ENCODE peak calls at places on chromosomes 4 and X, in ten cellular contexts. C, G, N, Z, S, W, D, K, E and A are unnamed samples.

GRCh38 chr4:100041646-100042045 is 91.6 kb upstream of the H2AZ1 start:
- DNase-seq in E (no peak), C (peak; percentile 55), D (no peak), K (no peak), N (no peak), S (no peak), W (no peak), Z (no peak), G (no peak), A (no peak)

GRCh38 chr4:140931904-140932303 is 175.7 kb upstream of the TBC1D9 start:
- DNase-seq in S (no peak), C (no peak), E (no peak), N (no peak), W (no peak), D (no peak), G (no peak), Z (no peak), K (no peak), A (no peak)

GRCh38 chrX:72021975-72022374 is 109.7 kb downstream of the RTL5 start:
- DNase-seq in C (peak; percentile 31), K (peak; percentile 51), W (peak; percentile 48), N (no peak), S (no peak), Z (no peak), G (peak; percentile 48), D (no peak), E (no peak), A (no peak)

GRCh38 chr4:154719087-154719486 is 24.7 kb upstream of the LRAT start:
- DNase-seq in W (no peak), Z (no peak), G (no peak), K (no peak), E (no peak), D (no peak), C (no peak), N (no peak), S (peak; percentile 51), A (no peak)

GRCh38 chrX:83509246-83509801 is 1.2 kb downstream of the POU3F4 start:
- DNase-seq in D (no peak), W (no peak), K (no peak), N (no peak), E (no peak), G (no peak), Z (no peak), C (no peak), S (no peak), A (no peak)

GRCh38 chr4:65391814-65392213 is 278.5 kb downstream of the EPHA5 start:
- DNase-seq in S (no peak), K (no peak), E (no peak), C (no peak), G (no peak), N (no peak), W (no peak), Z (no peak), D (no peak), A (no peak)

GRCh38 chrX:150035531-150035930 is 97.2 kb upstream of the EOLA2 start:
- DNase-seq in D (no peak), E (no peak), N (no peak), S (no peak), C (no peak), G (no peak), K (no peak), Z (no peak), W (no peak), A (no peak)

GRCh38 chr4:86481429-86481828 is 112.7 kb upstream of the PTPN13 start:
- DNase-seq in G (no peak), N (no peak), S (no peak), D (no peak), C (no peak), W (no peak), E (no peak), Z (no peak), K (no peak), A (no peak)

GRCh38 chr4:8041868-8042267 is 102.2 kb upstream of the AFAP1 start:
- DNase-seq in E (no peak), Z (no peak), S (no peak), W (no peak), C (no peak), D (no peak), K (no peak), G (no peak), N (no peak), A (no peak)

GRCh38 chr4:94746746-94747145 is 11.0 kb upstream of the BMPR1B start:
- DNase-seq in S (no peak), D (no peak), W (no peak), K (no peak), C (no peak), E (no peak), N (no peak), Z (no peak), G (no peak), A (no peak)

GRCh38 chr4:48654015-48654664 is 125.9 kb downstream of the FRYL start:
- DNase-seq in W (no peak), S (no peak), K (no peak), E (no peak), G (no peak), Z (no peak), C (no peak), N (no peak), D (no peak), A (no peak)

GRCh38 chrX:101260435-101260834 is 30.7 kb downstream of the TAF7L start:
- DNase-seq in G (no peak), W (peak; percentile 4), E (no peak), Z (no peak), D (no peak), C (no peak), S (no peak), N (no peak), K (no peak), A (no peak)

GRCh38 chrX:9659571-9660195 is 106.0 kb downstream of the GPR143 start:
- DNase-seq in N (no peak), D (no peak), C (no peak), K (no peak), S (no peak), E (no peak), G (no peak), Z (no peak), W (no peak), A (no peak)

GRCh38 chrX:155216940-155217450 is 735 bp downstream of the VBP1 start:
- DNase-seq in K (peak; percentile 59), G (no peak), W (no peak), C (no peak), N (no peak), D (no peak), E (no peak), S (no peak), Z (no peak), A (peak; percentile 6)

GRCh38 chrX:151828434-151829080 is 84.1 kb upstream of the MAGEA4 start:
- DNase-seq in S (no peak), N (no peak), W (no peak), G (no peak), C (no peak), Z (no peak), E (no peak), K (no peak), D (no peak), A (no peak)

GRCh38 chrX:38206036-38206435 is 14.6 kb downstream of the SRPX start:
- DNase-seq in W (no peak), D (no peak), Z (no peak), N (no peak), S (no peak), G (no peak), C (no peak), E (no peak), K (no peak), A (no peak)

GRCh38 chr4:181971411-181971810 is 271.8 kb upstream of the TENM3 start:
- DNase-seq in W (peak; percentile 8), K (no peak), D (no peak), N (no peak), C (no peak), G (no peak), E (no peak), Z (no peak), S (no peak), A (no peak)

GRCh38 chrX:30653415-30654131 is at the start of gene GK:
- DNase-seq in E (peak; percentile 16), S (no peak), C (no peak), N (peak; percentile 64), Z (peak; percentile 4), D (no peak), K (peak; percentile 56), W (peak; percentile 36), G (peak; percentile 86), A (no peak)
- TF ChIP-seq POLR2A in E (no peak), S (no peak), C (no peak), N (no peak), Z (peak; percentile 16), D (no peak), K (no peak), W (no peak), G (no peak), A (no peak)

GRCh38 chrX:40172169-40172979 is 74.6 kb upstream of the BCOR start:
- DNase-seq in S (no peak), N (peak; percentile 88), D (no peak), Z (peak; percentile 50), C (no peak), E (peak; percentile 68), W (peak; percentile 49), K (peak; percentile 86), G (peak; percentile 92), A (no peak)
- TF ChIP-seq POLR2A in S (no peak), N (no peak), D (no peak), Z (no peak), C (no peak), E (peak; percentile 30), W (no peak), K (peak; percentile 62), G (peak; percentile 5), A (no peak)

GRCh38 chrX:56995271-56995994 is at the start of gene SPIN3:
- DNase-seq in E (peak; percentile 87), Z (peak; percentile 79), G (peak; percentile 93), N (peak; percentile 89), W (peak; percentile 82), D (peak; percentile 61), S (peak; percentile 73), C (peak; percentile 92), K (peak; percentile 42), A (no peak)
- TF ChIP-seq POLR2A in E (peak; percentile 48), Z (peak; percentile 59), G (no peak), N (no peak), W (no peak), D (no peak), S (peak; percentile 61), C (no peak), K (no peak), A (peak; percentile 78)

GRCh38 chr4:114383055-114383454 is 215.6 kb upstream of the UGT8 start:
- DNase-seq in S (no peak), C (no peak), G (no peak), Z (no peak), N (no peak), W (no peak), K (no peak), D (no peak), E (no peak), A (no peak)

GRCh38 chr4:114386637-114387233 is 211.9 kb upstream of the UGT8 start:
- DNase-seq in C (no peak), N (no peak), W (peak; percentile 36), S (peak; percentile 38), Z (no peak), K (peak; percentile 4), D (no peak), E (peak; percentile 25), G (no peak), A (no peak)

GRCh38 chr4:114384629-114385028 is 214.0 kb upstream of the UGT8 start:
- DNase-seq in C (no peak), K (no peak), E (peak; percentile 18), S (peak; percentile 53), W (peak; percentile 51), N (no peak), Z (no peak), D (no peak), G (no peak), A (no peak)

GRCh38 chr4:114383721-114384120 is 214.9 kb upstream of the UGT8 start:
- DNase-seq in Z (no peak), E (no peak), N (no peak), C (no peak), G (no peak), D (no peak), K (no peak), S (peak; percentile 34), W (no peak), A (no peak)

GRCh38 chr4:114385195-114385985 is 213.2 kb upstream of the UGT8 start:
- DNase-seq in Z (no peak), D (no peak), S (no peak), G (no peak), N (no peak), C (no peak), W (peak; percentile 10), K (no peak), E (no peak), A (no peak)
- TF ChIP-seq POLR2A in Z (no peak), D (no peak), S (no peak), G (no peak), N (no peak), C (no peak), W (no peak), K (no peak), E (no peak), A (no peak)